ENCODE peak calls at places on chromosomes 2 and 18, in eight cellular contexts. C is nephron progenitor cell, H is fibroblast of pulmonary artery, I is AG10803, Z is right atrium auricular region, J is AG04450, D is mammary epithelial cell, V is suprapubic skin. Y is an unnamed sample.

GRCh38 chr2:223929575-223930001 is 15.5 kb downstream of the WDFY1 start:
- DNase-seq in D (no peak), Z (no peak), V (no peak), C (no peak), J (no peak), I (no peak), H (no peak), Y (no peak)

GRCh38 chr18:54743596-54743995 is 84.7 kb upstream of the RAB27B start:
- DNase-seq in I (no peak), Z (no peak), D (no peak), J (no peak), C (no peak), V (no peak), H (no peak), Y (no peak)

GRCh38 chr2:105545731-105546622 is 147.1 kb upstream of the FHL2 start:
- DNase-seq in C (peak), D (peak), H (peak), Z (peak), V (peak), J (peak), I (peak), Y (peak)

GRCh38 chr2:233202531-233202944 is 48.9 kb upstream of the ATG16L1 start:
- DNase-seq in D (no peak), C (no peak), J (no peak), Z (no peak), H (no peak), I (no peak), V (no peak), Y (no peak)

GRCh38 chr18:50906843-50907242 is 27.9 kb downstream of the ME2 start:
- DNase-seq in H (no peak), I (no peak), V (no peak), C (no peak), D (no peak), J (no peak), Z (no peak), Y (no peak)

GRCh38 chr2:216724190-216724589 is 28.8 kb upstream of the IGFBP5 start:
- DNase-seq in C (no peak), H (no peak), I (no peak), D (peak), J (no peak), V (no peak), Z (no peak), Y (no peak)

GRCh38 chr2:69306897-69307695 is 79.9 kb downstream of the GFPT1 start:
- DNase-seq in V (peak), Z (peak), D (peak), H (peak), I (peak), J (peak), C (peak), Y (peak)

GRCh38 chr2:55115795-55116597 is 65.7 kb upstream of the RTN4 start:
- DNase-seq in H (peak), I (peak), D (peak), C (no peak), V (no peak), Z (no peak), J (no peak), Y (no peak)

GRCh38 chr2:68244456-68244855 is 7.9 kb downstream of the PPP3R1 start:
- DNase-seq in C (no peak), D (no peak), Z (no peak), I (no peak), V (no peak), J (no peak), H (no peak), Y (no peak)

GRCh38 chr2:96687266-96687665 is 44.7 kb downstream of the FER1L5 start:
- DNase-seq in J (no peak), I (no peak), C (no peak), H (no peak), V (no peak), Z (no peak), D (no peak), Y (no peak)

GRCh38 chr18:73409242-73409641 is 541.5 kb upstream of the NETO1 start:
- DNase-seq in I (peak), V (no peak), D (no peak), Z (no peak), C (no peak), H (peak), J (no peak), Y (no peak)

GRCh38 chr2:234536218-234536989 is 39.5 kb upstream of the ARL4C start:
- DNase-seq in C (no peak), H (no peak), V (no peak), I (no peak), D (no peak), Z (no peak), J (no peak), Y (no peak)

GRCh38 chr2:146451972-146452371 is 1392.9 kb upstream of the ACVR2A start:
- DNase-seq in C (no peak), V (no peak), D (no peak), I (no peak), Z (no peak), J (no peak), H (no peak), Y (no peak)

GRCh38 chr2:152506843-152507242 is 171.9 kb downstream of the FMNL2 start:
- DNase-seq in V (no peak), H (peak), I (no peak), Z (no peak), D (peak), J (no peak), C (no peak), Y (no peak)

GRCh38 chr2:98518106-98518505 is 73.4 kb downstream of the INPP4A start:
- DNase-seq in H (peak), I (no peak), D (no peak), V (no peak), C (no peak), Z (no peak), J (no peak), Y (peak)

GRCh38 chr2:45905643-45905969 is 254.1 kb downstream of the PRKCE start:
- DNase-seq in C (no peak), J (no peak), Z (no peak), H (no peak), V (no peak), I (no peak), D (no peak), Y (no peak)

GRCh38 chr2:58447586-58447985 is 206.5 kb upstream of the FANCL start:
- DNase-seq in V (no peak), D (peak), J (no peak), I (no peak), C (no peak), Z (no peak), H (no peak), Y (no peak)

GRCh38 chr2:43109261-43109743 is 117.1 kb downstream of the ZFP36L2 start:
- DNase-seq in V (no peak), H (no peak), D (no peak), J (no peak), I (no peak), Z (no peak), C (no peak), Y (no peak)

GRCh38 chr2:108823286-108823685 is 36.7 kb downstream of the CCDC138 start:
- DNase-seq in J (no peak), D (no peak), I (no peak), H (no peak), Z (no peak), C (no peak), V (no peak), Y (no peak)

GRCh38 chr18:59002974-59003594 is 136.6 kb upstream of the SEC11C start:
- DNase-seq in I (no peak), V (no peak), H (no peak), J (no peak), Z (no peak), C (no peak), D (peak), Y (no peak)

GRCh38 chr2:122737429-122738077 is 982.1 kb downstream of the TSN start:
- DNase-seq in V (no peak), C (no peak), J (no peak), H (peak), D (peak), I (no peak), Z (no peak), Y (no peak)

GRCh38 chr2:159938375-159938774 is 124.0 kb downstream of the PLA2R1 start:
- DNase-seq in D (no peak), J (no peak), C (no peak), V (no peak), H (no peak), I (no peak), Z (no peak), Y (no peak)

GRCh38 chr18:35334183-35334582 is 10.0 kb downstream of the ZNF24 start:
- DNase-seq in D (no peak), H (no peak), C (no peak), I (no peak), Z (no peak), J (no peak), V (no peak), Y (no peak)

GRCh38 chr2:19176977-19177376 is 181.4 kb downstream of the OSR1 start:
- DNase-seq in Z (no peak), C (no peak), V (no peak), J (no peak), D (peak), H (peak), I (peak), Y (no peak)

GRCh38 chr18:57776767-57777166 is 26.3 kb downstream of the ATP8B1 start:
- DNase-seq in C (no peak), H (peak), I (peak), J (no peak), V (no peak), D (no peak), Z (no peak), Y (no peak)

GRCh38 chr18:6557470-6558245 is 142.9 kb upstream of the L3MBTL4 start:
- DNase-seq in I (peak), Z (no peak), H (no peak), D (no peak), C (peak), J (no peak), V (peak), Y (peak)

GRCh38 chr2:70964596-70965386 is 13.6 kb upstream of the ANKRD53 start:
- DNase-seq in J (peak), V (peak), D (peak), H (peak), Z (peak), I (peak), C (peak), Y (peak)

DNA sequence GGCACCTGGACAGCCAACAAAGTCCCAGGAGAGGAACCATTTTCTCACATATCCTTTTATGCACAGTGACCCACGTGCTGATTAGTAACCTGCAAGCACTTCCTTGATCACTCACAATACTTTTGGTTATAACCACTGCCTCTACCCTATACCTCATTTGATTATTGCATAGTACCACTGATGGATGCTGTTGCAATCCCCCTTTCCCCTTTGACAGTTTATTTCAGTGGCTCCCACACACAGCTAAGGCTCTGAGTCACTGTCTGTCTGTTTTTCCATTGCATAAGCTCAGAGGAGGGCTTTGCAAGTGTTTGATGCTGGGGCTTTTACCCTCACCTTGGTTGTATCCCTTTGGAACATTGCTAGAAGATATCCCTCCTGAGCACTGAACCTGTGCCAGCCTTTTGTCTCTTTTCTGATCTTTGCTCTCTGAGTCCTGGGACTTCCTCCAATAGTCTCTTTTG is 101.7 kb upstream of the RBBP8 start:
- DNase-seq in D (peak), V (no peak), C (no peak), Z (no peak), I (peak), H (peak), J (peak), Y (no peak)
- TF ChIP-seq CTCF in D (no peak), V (no peak), C (no peak), Z (no peak), I (no peak), H (no peak), J (no peak), Y (no peak)

GRCh38 chr2:79235135-79235534 is 75.6 kb upstream of the REG3A start:
- DNase-seq in H (no peak), I (no peak), Z (no peak), D (no peak), C (no peak), V (no peak), J (no peak), Y (no peak)
- TF ChIP-seq CTCF in H (no peak), I (no peak), Z (no peak), D (no peak), C (no peak), V (no peak), J (no peak), Y (peak)

GRCh38 chr18:48673456-48674197 is 134.8 kb downstream of the CTIF start:
- DNase-seq in H (peak), I (peak), V (peak), C (no peak), Z (no peak), D (no peak), J (no peak), Y (no peak)

GRCh38 chr18:48674758-48675157 is 135.9 kb downstream of the CTIF start:
- DNase-seq in V (peak), H (no peak), J (no peak), D (no peak), I (no peak), Z (no peak), C (no peak), Y (no peak)

GRCh38 chr18:48672671-48673340 is 134.0 kb downstream of the CTIF start:
- DNase-seq in D (no peak), H (no peak), V (peak), I (no peak), J (no peak), Z (no peak), C (no peak), Y (no peak)

GRCh38 chr18:48675330-48675761 is 136.5 kb downstream of the CTIF start:
- DNase-seq in Z (peak), D (peak), C (peak), V (peak), H (peak), I (peak), J (peak), Y (peak)

DNA sequence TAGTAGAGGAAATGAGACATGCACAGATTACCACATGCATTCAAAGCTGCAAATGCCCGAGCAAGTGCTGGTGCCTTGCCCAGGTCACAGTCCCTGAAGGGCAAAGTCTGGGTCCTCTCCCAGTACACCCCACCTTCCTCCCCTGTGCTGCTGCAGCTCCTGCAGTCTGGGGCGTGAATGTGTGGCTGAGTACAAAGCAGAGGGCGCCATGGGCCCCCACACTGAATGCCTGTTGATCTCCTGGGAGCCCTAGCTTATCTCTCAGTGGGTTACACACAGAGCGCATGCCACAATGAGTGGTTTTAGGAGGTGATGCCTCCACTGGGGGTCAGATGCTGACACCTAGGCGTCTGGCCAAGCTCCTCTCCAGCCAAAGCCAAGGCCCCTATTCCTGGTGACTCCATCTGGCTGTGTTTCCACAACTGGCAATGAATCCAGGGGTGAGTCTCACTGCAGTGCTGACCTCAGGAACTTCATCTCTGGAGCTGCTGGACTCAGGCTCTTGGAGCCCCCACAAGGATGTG is 135.4 kb downstream of the CTIF start:
- DNase-seq in H (peak), Z (peak), D (no peak), V (peak), I (peak), J (no peak), C (no peak), Y (no peak)
- TF ChIP-seq CTCF in H (no peak), Z (no peak), D (no peak), V (no peak), I (no peak), J (no peak), C (no peak), Y (no peak)

GRCh38 chr2:120283649-120284048 is 31.0 kb downstream of the RALB start:
- DNase-seq in J (peak), C (no peak), V (no peak), D (no peak), I (no peak), H (peak), Z (no peak), Y (no peak)
- TF ChIP-seq CTCF in J (peak), C (no peak), V (no peak), D (peak), I (no peak), H (peak), Z (no peak), Y (peak)

GRCh38 chr2:126506786-126507185 is 149.2 kb upstream of the GYPC start:
- DNase-seq in V (no peak), C (no peak), D (no peak), I (no peak), H (no peak), J (no peak), Z (no peak), Y (no peak)
- TF ChIP-seq CTCF in V (no peak), C (no peak), D (no peak), I (no peak), H (no peak), J (no peak), Z (no peak), Y (peak)

DNA sequence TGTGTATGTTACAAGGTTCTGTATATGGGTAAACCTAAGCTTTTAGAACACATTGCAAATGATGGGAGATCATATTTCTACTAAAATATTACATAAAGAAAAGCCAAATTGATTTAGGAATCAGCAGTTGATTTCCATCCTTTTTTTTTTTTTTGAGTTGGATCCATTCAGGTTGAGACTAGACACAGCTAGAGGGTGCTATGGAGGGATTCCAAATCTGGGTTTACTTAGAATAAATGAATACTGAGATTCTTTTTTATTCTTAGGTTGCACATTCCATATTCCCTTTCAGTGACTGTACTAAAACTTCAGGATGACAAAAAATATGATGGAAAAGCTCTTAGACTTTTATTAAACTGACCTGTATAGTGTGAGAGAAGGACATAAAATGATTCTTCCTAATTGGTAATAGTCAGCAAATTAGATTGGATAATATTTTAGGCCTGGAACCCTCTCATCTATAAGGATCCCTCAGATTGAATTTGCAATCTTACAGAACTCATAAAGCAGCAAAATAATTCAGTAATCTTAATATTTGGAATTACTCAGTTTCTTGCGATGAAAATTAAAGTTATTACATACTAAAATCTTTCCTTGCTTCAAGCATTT is 183.3 kb upstream of the SESTD1 start:
- DNase-seq in V (no peak), H (no peak), J (no peak), C (no peak), I (no peak), D (no peak), Z (no peak), Y (no peak)
- TF ChIP-seq CTCF in V (no peak), H (peak), J (peak), C (no peak), I (peak), D (no peak), Z (no peak), Y (no peak)

GRCh38 chr2:44286884-44287638 is 11.8 kb downstream of the SLC3A1 start:
- DNase-seq in V (no peak), H (no peak), J (no peak), I (no peak), Z (no peak), C (no peak), D (no peak), Y (no peak)

GRCh38 chr2:44290271-44290670 is 15.0 kb downstream of the SLC3A1 start:
- DNase-seq in C (no peak), D (peak), Z (no peak), I (peak), J (no peak), V (no peak), H (peak), Y (no peak)

GRCh38 chr2:44295636-44296359 is 20.5 kb downstream of the SLC3A1 start:
- DNase-seq in J (no peak), I (no peak), V (no peak), C (no peak), Z (no peak), D (no peak), H (no peak), Y (no peak)

GRCh38 chr2:44295113-44295512 is 19.8 kb downstream of the SLC3A1 start:
- DNase-seq in D (no peak), Z (no peak), I (no peak), C (no peak), J (no peak), H (no peak), V (no peak), Y (no peak)

GRCh38 chr2:44291281-44292248 is 16.3 kb downstream of the SLC3A1 start:
- DNase-seq in H (peak), D (peak), I (peak), J (peak), Z (no peak), V (no peak), C (peak), Y (no peak)
- TF ChIP-seq CTCF in H (peak), D (peak), I (peak), J (peak), Z (no peak), V (peak), C (peak), Y (peak)

GRCh38 chr2:168686485-168687191 is 115.8 kb upstream of the NOSTRIN start:
- DNase-seq in I (no peak), C (no peak), V (no peak), D (no peak), Z (no peak), H (peak), J (no peak), Y (no peak)

GRCh38 chr2:168684921-168685618 is 117.4 kb upstream of the NOSTRIN start:
- DNase-seq in I (no peak), J (no peak), C (no peak), D (no peak), Z (no peak), V (no peak), H (no peak), Y (no peak)

GRCh38 chr2:168685619-168686453 is 116.6 kb upstream of the NOSTRIN start:
- DNase-seq in V (no peak), I (no peak), H (peak), D (no peak), Z (no peak), C (no peak), J (no peak), Y (no peak)

GRCh38 chr2:168683996-168684395 is 118.4 kb upstream of the NOSTRIN start:
- DNase-seq in V (no peak), D (no peak), J (no peak), Z (no peak), C (no peak), H (no peak), I (no peak), Y (no peak)

GRCh38 chr2:168687314-168687713 is 115.1 kb upstream of the NOSTRIN start:
- DNase-seq in H (peak), V (no peak), I (peak), C (no peak), J (no peak), Z (no peak), D (no peak), Y (no peak)
- TF ChIP-seq CTCF in H (peak), V (peak), I (peak), C (no peak), J (no peak), Z (no peak), D (no peak), Y (peak)

Y was measured in type B pancreatic cell.